ENCODE peak calls at places on chromosomes 11 and 22, in four cellular contexts. H, S, T and V are unnamed samples.

GRCh38 chr22:43007519-43008102 is 7.3 kb downstream of the PACSIN2 start:
- ATAC-seq in T (peak), S (no peak), H (no peak), V (peak)

GRCh38 chr22:36986242-36986821 is 32.9 kb downstream of the TST start:
- ATAC-seq in S (no peak), H (no peak), T (peak), V (peak)

GRCh38 chr11:17129003-17129402 is 51.5 kb upstream of the RPS13 start:
- ATAC-seq in S (no peak), T (no peak), H (no peak), V (no peak)

GRCh38 chr11:95993438-95994339 is 69.8 kb upstream of the MTMR2 start:
- ATAC-seq in H (no peak), T (no peak), S (no peak), V (no peak)

GRCh38 chr11:112533682-112534081 is 273.0 kb upstream of the PLET1 start:
- ATAC-seq in H (no peak), T (no peak), S (no peak), V (no peak)

GRCh38 chr11:123494195-123495050 is 64.4 kb downstream of the GRAMD1B start:
- ATAC-seq in S (no peak), T (no peak), H (no peak), V (no peak)

GRCh38 chr11:113475160-113475761 is at the start of gene DRD2:
- ATAC-seq in S (no peak), T (peak), H (no peak), V (no peak)

GRCh38 chr11:95055273-95055897 is 6.2 kb downstream of the KDM4F start:
- ATAC-seq in T (no peak), H (no peak), S (no peak), V (no peak)

GRCh38 chr11:106021181-106021966 is 666 bp downstream of the MSANTD4 start:
- ATAC-seq in H (no peak), S (peak), T (peak), V (peak)

GRCh38 chr11:76313271-76313670 is 67.7 kb downstream of the THAP12 start:
- ATAC-seq in H (no peak), T (no peak), S (no peak), V (no peak)

GRCh38 chr11:117490019-117490679 is 162.5 kb downstream of the CEP164 start:
- ATAC-seq in T (no peak), S (no peak), H (no peak), V (no peak)

GRCh38 chr11:123363556-123363955 is 66.5 kb upstream of the GRAMD1B start:
- ATAC-seq in S (no peak), T (no peak), H (no peak), V (no peak)

GRCh38 chr11:105220175-105220574 is 80.6 kb upstream of the CARD18 start:
- ATAC-seq in T (no peak), S (no peak), H (no peak), V (no peak)

GRCh38 chr22:46561435-46561905 is 24.1 kb upstream of the CELSR1 start:
- ATAC-seq in S (no peak), H (no peak), T (peak), V (peak)

GRCh38 chr11:11444027-11444799 is 91.2 kb upstream of the CSNK2A3 start:
- ATAC-seq in S (no peak), H (no peak), T (no peak), V (no peak)

GRCh38 chr11:118230088-118230487 is 5.3 kb upstream of the JAML start:
- ATAC-seq in T (peak), H (peak), S (peak), V (no peak)

GRCh38 chr22:40635008-40635939 is 1.2 kb downstream of the MRTFA start:
- ATAC-seq in S (no peak), T (no peak), H (no peak), V (no peak)

GRCh38 chr11:14417186-14417585 is 58.2 kb upstream of the RRAS2 start:
- ATAC-seq in S (no peak), H (no peak), T (no peak), V (no peak)